ENCODE peak calls at places on chromosome 4, in six cellular contexts. G, H, K, M, A and U are unnamed samples. For H3K9me2, the result is how much of the 10 kb centered on the place peaks cover.

GRCh38 chr4:88857588-88857987 is 160.0 kb upstream of the NAP1L5 start:
- DNase-seq in G (no peak), H (no peak), K (no peak), M (no peak), A (peak), U (no peak)

GRCh38 chr4:99847362-99847976 is 30.8 kb downstream of the DAPP1 start:
- DNase-seq in G (no peak), H (no peak), K (no peak), M (no peak), A (no peak), U (peak)

GRCh38 chr4:86451560-86452322 is 91.9 kb upstream of the MAPK10 start:
- DNase-seq in G (no peak), H (peak), K (peak), M (peak), A (peak), U (no peak)

GRCh38 chr4:76896731-76897521 is 1.0 kb downstream of the SOWAHB start:
- DNase-seq in G (no peak), H (peak), K (peak), M (peak), A (peak), U (peak)

GRCh38 chr4:24551492-24552330 is 32.6 kb downstream of the DHX15 start:
- DNase-seq in G (peak), H (peak), K (no peak), M (no peak), A (no peak), U (no peak)

GRCh38 chr4:105075045-105075444 is 71.6 kb upstream of the TET2 start:
- DNase-seq in G (no peak), H (no peak), K (no peak), M (no peak), A (no peak), U (no peak)

GRCh38 chr4:174764105-174764729 is 64.8 kb downstream of the GLRA3 start:
- DNase-seq in G (peak), H (peak), K (peak), M (peak), A (peak), U (peak)

GRCh38 chr4:15457401-15458201 is 12.1 kb upstream of the CC2D2A start:
- DNase-seq in G (no peak), H (peak), K (peak), M (peak), A (peak), U (peak)

GRCh38 chr4:94605241-94605640 is 152.5 kb upstream of the BMPR1B start:
- DNase-seq in G (no peak), H (peak), K (no peak), M (no peak), A (no peak), U (no peak)

GRCh38 chr4:17534705-17535104 is 19.7 kb downstream of the CLRN2 start:
- DNase-seq in G (no peak), H (no peak), K (no peak), M (no peak), A (no peak), U (no peak)

GRCh38 chr4:61376301-61376700 is 176.2 kb downstream of the ADGRL3 start:
- DNase-seq in G (no peak), H (no peak), K (no peak), M (no peak), A (no peak), U (no peak)

GRCh38 chr4:13464543-13464942 is 19.6 kb downstream of the RAB28 start:
- DNase-seq in G (no peak), H (no peak), K (no peak), M (no peak), A (no peak), U (no peak)

GRCh38 chr4:8775751-8776355 is 95.8 kb downstream of the HMX1 start:
- DNase-seq in G (no peak), H (no peak), K (no peak), M (no peak), A (no peak), U (no peak)

GRCh38 chr4:54687887-54688841 is 30.4 kb downstream of the KIT start:
- DNase-seq in G (no peak), H (peak), K (no peak), M (no peak), A (no peak), U (no peak)

GRCh38 chr4:119103263-119103662 is 32.4 kb upstream of the MYOZ2 start:
- DNase-seq in G (peak), H (peak), K (peak), M (no peak), A (peak), U (no peak)

GRCh38 chr4:184815046-184815877 is 10.5 kb downstream of the ACSL1 start:
- DNase-seq in G (peak), H (peak), K (no peak), M (peak), A (peak), U (peak)

GRCh38 chr4:3526456-3526855 is 5.8 kb downstream of the LRPAP1 start:
- DNase-seq in G (no peak), H (no peak), K (no peak), M (no peak), A (no peak), U (no peak)

GRCh38 chr4:3524349-3524748 is 7.9 kb downstream of the LRPAP1 start:
- DNase-seq in G (no peak), H (no peak), K (no peak), M (no peak), A (no peak), U (no peak)

GRCh38 chr4:3523628-3524221 is 8.5 kb downstream of the LRPAP1 start:
- DNase-seq in G (no peak), H (no peak), K (no peak), M (no peak), A (no peak), U (no peak)

GRCh38 chr4:3525532-3526430 is 6.4 kb downstream of the LRPAP1 start:
- DNase-seq in G (no peak), H (no peak), K (no peak), M (no peak), A (no peak), U (no peak)

GRCh38 chr4:3524920-3525319 is 7.3 kb downstream of the LRPAP1 start:
- DNase-seq in G (no peak), H (no peak), K (no peak), M (no peak), A (no peak), U (no peak)
- H3K9me2 ChIP-seq in G (under half), H (under half), K (under half), M (under half), A (under half), U (under half)

DNA sequence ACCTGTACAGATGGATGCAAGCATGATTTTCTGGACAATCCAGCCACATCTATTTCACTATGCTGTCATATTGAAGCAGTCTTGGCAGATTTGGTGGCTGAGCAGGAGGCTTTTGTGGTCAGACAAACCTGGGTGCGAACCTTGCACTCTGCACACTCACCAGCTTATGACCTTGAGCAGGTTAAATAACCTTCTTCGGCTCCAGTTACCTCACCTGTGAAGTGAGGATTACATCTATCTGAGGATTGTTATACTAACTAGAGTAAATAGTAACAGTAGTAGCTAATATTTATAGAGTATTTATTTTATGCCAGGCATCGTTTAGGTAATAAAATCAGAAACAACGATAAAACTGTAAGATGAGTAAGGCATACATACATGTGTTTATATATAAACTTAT is 150.0 kb downstream of the PPP3CA start:
- DNase-seq in G (no peak), H (no peak), K (no peak), M (no peak), A (no peak), U (no peak)
- H3K27ac ChIP-seq in G (no peak), H (no peak), K (no peak), M (no peak), A (no peak), U (no peak)

DNA sequence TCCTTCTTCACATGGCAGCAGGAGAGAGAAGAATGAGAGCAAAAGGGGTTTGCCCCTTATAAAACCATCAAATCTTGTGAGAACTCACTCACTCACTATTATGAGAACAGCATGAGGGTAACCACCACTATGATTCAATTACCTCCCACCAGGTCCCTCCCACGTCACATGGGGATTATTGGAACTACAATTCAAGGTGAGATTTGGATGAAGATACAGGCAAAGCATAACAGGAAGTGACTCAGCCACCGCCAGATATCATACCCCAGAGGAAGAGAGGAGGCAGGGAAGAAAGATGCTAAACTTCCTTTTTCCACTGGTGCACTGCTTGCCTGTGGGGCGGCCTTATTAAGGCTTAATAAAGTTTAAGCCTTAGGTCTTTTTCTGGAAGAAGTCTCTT is 766.1 kb downstream of the KCTD8 start:
- DNase-seq in G (no peak), H (no peak), K (no peak), M (no peak), A (peak), U (no peak)
- TF ChIP-seq EZH2phosphoT487 in G (no peak), H (no peak), K (no peak), M (no peak), A (no peak), U (no peak)

GRCh38 chr4:108536577-108536976 is 83.8 kb upstream of the RPL34 start:
- DNase-seq in G (no peak), H (no peak), K (no peak), M (no peak), A (peak), U (no peak)
- H3K9me2 ChIP-seq in G (under half), H (under half), K (under half), M (under half), A (under half), U (under half)

GRCh38 chr4:186623546-186623945 is 68.2 kb upstream of the MTNR1A start:
- DNase-seq in G (no peak), H (peak), K (no peak), M (no peak), A (no peak), U (no peak)

GRCh38 chr4:186621959-186622553 is 66.7 kb upstream of the MTNR1A start:
- DNase-seq in G (no peak), H (peak), K (no peak), M (no peak), A (no peak), U (no peak)

GRCh38 chr4:186622788-186623464 is 67.6 kb upstream of the MTNR1A start:
- DNase-seq in G (no peak), H (peak), K (no peak), M (no peak), A (no peak), U (no peak)

GRCh38 chr4:186617921-186618320 is 62.6 kb upstream of the MTNR1A start:
- DNase-seq in G (no peak), H (peak), K (no peak), M (no peak), A (no peak), U (no peak)
- H3K27ac ChIP-seq in G (no peak), H (no peak), K (no peak), M (no peak), A (no peak), U (no peak)